ENCODE peak calls at places on chromosomes 5 and 9, in five cellular contexts. S is brain microvascular endothelial cell; R is astrocyte of the spinal cord; K is heart right ventricle; O is CD8-positive, alpha-beta T cell. H is an unnamed sample.

GRCh38 chr5:172076783-172077244 is 70.4 kb upstream of the FBXW11 start:
- DNase-seq in S (peak; percentile 62), R (peak; percentile 47), O (no peak), K (no peak), H (no peak)

GRCh38 chr5:181092428-181092827 is 38.5 kb downstream of the OR2V1 start:
- DNase-seq in K (no peak), O (no peak), S (no peak), R (no peak), H (no peak)

GRCh38 chr5:170907758-170908157 is 45.9 kb downstream of the RANBP17 start:
- DNase-seq in S (peak; percentile 31), K (no peak), O (no peak), R (peak; percentile 87), H (no peak)

GRCh38 chr5:109316631-109317030 is 93.1 kb downstream of the PJA2 start:
- DNase-seq in R (peak; percentile 33), O (no peak), S (peak; percentile 14), K (no peak), H (no peak)

GRCh38 chr5:165497707-165498106 is 1992.3 kb downstream of the MAT2B start:
- DNase-seq in O (no peak), S (no peak), K (no peak), R (no peak), H (no peak)

GRCh38 chr9:37950561-37950960 is 46.6 kb upstream of the SLC25A51 start:
- DNase-seq in S (no peak), R (no peak), K (no peak), O (no peak), H (no peak)

GRCh38 chr5:96408276-96408777 is 24.7 kb downstream of the PCSK1 start:
- DNase-seq in S (peak; percentile 84), O (no peak), K (no peak), R (no peak), H (no peak)

GRCh38 chr5:28523887-28524637 is 1485.7 kb upstream of the CDH9 start:
- DNase-seq in K (no peak), O (no peak), S (peak; percentile 94), R (peak; percentile 99), H (no peak)

GRCh38 chr5:170495796-170496195 is 8.0 kb upstream of the KCNIP1 start:
- DNase-seq in O (no peak), S (no peak), R (no peak), K (no peak), H (no peak)

GRCh38 chr9:36415822-36416515 is 15.9 kb upstream of the RNF38 start:
- DNase-seq in O (no peak), S (no peak), R (no peak), K (no peak), H (no peak)

GRCh38 chr9:87534957-87535356 is 37.3 kb downstream of the DAPK1 start:
- DNase-seq in O (no peak), S (no peak), R (no peak), K (no peak), H (no peak)

GRCh38 chr5:22539756-22540155 is 313.4 kb downstream of the CDH12 start:
- DNase-seq in R (no peak), S (no peak), O (no peak), K (no peak), H (no peak)

GRCh38 chr5:96324708-96325107 is 108.3 kb downstream of the PCSK1 start:
- DNase-seq in R (peak; percentile 89), K (no peak), O (no peak), S (peak; percentile 91), H (no peak)

GRCh38 chr5:1315709-1316587 is 21.1 kb upstream of the TERT start:
- DNase-seq in O (peak; percentile 66), S (no peak), R (peak; percentile 2), K (no peak), H (peak; percentile 88)

GRCh38 chr5:157739388-157740045 is 4.0 kb upstream of the LSM11 start:
- DNase-seq in R (no peak), S (no peak), K (no peak), O (no peak), H (no peak)

GRCh38 chr9:35690447-35691324 is 961 bp upstream of the TPM2 start:
- DNase-seq in K (peak; percentile 90), S (peak; percentile 79), R (peak; percentile 79), O (peak; percentile 30), H (no peak)

GRCh38 chr9:96100385-96100978 is 201.5 kb downstream of the HSD17B3 start:
- DNase-seq in S (no peak), O (no peak), K (no peak), R (no peak), H (no peak)

GRCh38 chr5:72126796-72127195 is 19.5 kb downstream of the MAP1B start:
- DNase-seq in K (no peak), S (no peak), R (no peak), O (no peak), H (no peak)

GRCh38 chr5:114449836-114450515 is 88.1 kb downstream of the KCNN2 start:
- DNase-seq in S (peak; percentile 63), O (peak; percentile 20), R (peak; percentile 52), K (peak; percentile 80), H (peak; percentile 43)

GRCh38 chr5:114838937-114839336 is 330.8 kb downstream of the TRIM36 start:
- DNase-seq in R (no peak), S (no peak), O (no peak), K (no peak), H (no peak)

GRCh38 chr9:104767507-104767906 is 3.6 kb downstream of the NIPSNAP3B start:
- DNase-seq in R (no peak), K (no peak), O (no peak), S (no peak), H (no peak)

GRCh38 chr5:97986069-97986468 is 787.4 kb upstream of the RGMB start:
- DNase-seq in R (peak; percentile 31), S (peak; percentile 87), K (no peak), O (no peak), H (no peak)

GRCh38 chr5:80033513-80033912 is 1.6 kb upstream of the THBS4 start:
- DNase-seq in K (no peak), R (no peak), O (no peak), S (no peak), H (no peak)

GRCh38 chr9:2340046-2340760 is 281.4 kb upstream of the VLDLR start:
- DNase-seq in R (no peak), S (no peak), O (no peak), K (no peak), H (no peak)

GRCh38 chr5:173283318-173284288 is 44.6 kb downstream of the STC2 start:
- DNase-seq in K (peak; percentile 73), S (peak; percentile 36), O (peak; percentile 62), R (peak; percentile 51), H (no peak)
- H3K4me3 ChIP-seq in K (peak overlapping the region; percentile 33), S (peak overlapping the region; percentile 30), O (peak overlapping the region; percentile 20), R (peak overlapping the region; percentile 20), H (no peak overlapping the region)

GRCh38 chr9:72691671-72692070 is 170.3 kb downstream of the TMC1 start:
- DNase-seq in K (no peak), O (no peak), S (no peak), R (no peak), H (no peak)

GRCh38 chr9:72696481-72696880 is 175.1 kb downstream of the TMC1 start:
- DNase-seq in S (no peak), O (no peak), K (no peak), R (no peak), H (no peak)

DNA sequence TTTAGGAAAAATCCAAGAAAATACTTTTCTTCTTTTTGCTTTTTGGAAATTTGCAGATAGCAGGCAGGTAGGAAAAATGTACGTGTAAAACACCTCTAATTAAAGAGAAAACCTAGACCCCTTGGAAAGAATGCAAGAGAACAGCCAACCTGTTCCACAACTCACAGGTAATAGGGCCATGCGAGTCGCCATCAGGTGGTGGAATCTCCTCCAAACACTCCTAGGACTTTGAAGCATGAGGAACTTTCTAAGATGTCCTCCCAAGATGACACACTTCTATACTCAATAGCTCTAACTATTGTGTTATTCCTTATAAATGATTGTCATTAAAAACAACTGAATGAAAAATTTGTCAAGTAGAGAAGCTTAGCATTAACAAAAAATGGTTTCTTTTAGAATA is 174.0 kb downstream of the TMC1 start:
- DNase-seq in K (no peak), S (no peak), R (no peak), O (no peak), H (no peak)
- TF ChIP-seq CTCF in K (no peak), S (no peak), R (no peak), O (no peak), H (no peak)

GRCh38 chr9:68631811-68632210 is 73.2 kb upstream of the PIP5K1B start:
- DNase-seq in R (no peak), K (no peak), S (no peak), O (no peak), H (no peak)
- H3K4me3 ChIP-seq in R (no peak overlapping the region), K (no peak overlapping the region), S (no peak overlapping the region), O (no peak overlapping the region), H (no peak overlapping the region)

GRCh38 chr5:148828461-148829247 is 2.2 kb downstream of the ADRB2 start:
- DNase-seq in R (peak; percentile 27), K (no peak), O (no peak), S (no peak), H (no peak)
- TF ChIP-seq CTCF in R (no peak), K (no peak), O (no peak), S (peak; percentile 16), H (peak; percentile 40)